ENCODE peak calls at places on chromosomes 6 and 20, in four cellular contexts. U is K562, K is HepG2, S is endothelial cell of umbilical vein. Y is an unnamed sample.

GRCh38 chr6:106097368-106098231 is 11.5 kb downstream of the PRDM1 start:
- DNase-seq in U (no peak), K (no peak), S (peak), Y (peak)

GRCh38 chr6:133863228-133863627 is 25.7 kb upstream of the TCF21 start:
- DNase-seq in U (no peak), K (no peak), S (no peak), Y (no peak)

GRCh38 chr6:4055420-4056041 is 23.4 kb downstream of the FAM217A start:
- DNase-seq in U (peak), K (peak), S (peak), Y (peak)

GRCh38 chr20:58571942-58572666 is 56.9 kb upstream of the APCDD1L start:
- DNase-seq in U (no peak), K (no peak), S (peak), Y (no peak)

GRCh38 chr20:32439132-32439829 is 81.2 kb downstream of the ASXL1 start:
- DNase-seq in U (no peak), K (no peak), S (no peak), Y (peak)

GRCh38 chr6:149939909-149940672 is 1.7 kb upstream of the ULBP2 start:
- DNase-seq in U (no peak), K (no peak), S (no peak), Y (no peak)

GRCh38 chr6:111685506-111685905 is 79.8 kb upstream of the TRAF3IP2 start:
- DNase-seq in U (no peak), K (no peak), S (peak), Y (no peak)

GRCh38 chr6:24188571-24188970 is 62.6 kb downstream of the NRSN1 start:
- DNase-seq in U (no peak), K (no peak), S (no peak), Y (no peak)

GRCh38 chr6:162377735-162378134 is 349.8 kb downstream of the PRKN start:
- DNase-seq in U (no peak), K (no peak), S (no peak), Y (no peak)

GRCh38 chr20:49270177-49270576 is 7.7 kb downstream of the ZNFX1 start:
- DNase-seq in U (no peak), K (no peak), S (no peak), Y (no peak)

GRCh38 chr6:107237992-107238660 is 122.8 kb upstream of the BEND3 start:
- DNase-seq in U (no peak), K (no peak), S (peak), Y (no peak)

GRCh38 chr20:8043687-8044278 is 24.2 kb upstream of the TMX4 start:
- DNase-seq in U (peak), K (peak), S (peak), Y (peak)

GRCh38 chr20:58978351-58979190 is 2.5 kb upstream of the NELFCD start:
- DNase-seq in U (no peak), K (no peak), S (no peak), Y (no peak)

GRCh38 chr20:4726710-4727391 is 5.1 kb downstream of the PRND start:
- DNase-seq in U (no peak), K (no peak), S (peak), Y (peak)

GRCh38 chr6:16731503-16732018 is 29.7 kb downstream of the ATXN1 start:
- DNase-seq in U (no peak), K (no peak), S (peak), Y (peak)

GRCh38 chr6:44111434-44112417 is 15.5 kb downstream of the MRPL14 start:
- DNase-seq in U (no peak), K (peak), S (no peak), Y (no peak)

GRCh38 chr6:150343434-150343833 is 25.4 kb upstream of the IYD start:
- DNase-seq in U (no peak), K (no peak), S (no peak), Y (no peak)

GRCh38 chr6:27608916-27609883 is 136.3 kb upstream of the ZNF184 start:
- DNase-seq in U (peak), K (peak), S (peak), Y (peak)
- TF ChIP-seq MYC in U (no peak), K (no peak), S (no peak), Y (no peak)

GRCh38 chr6:121516331-121516730 is 80.9 kb downstream of the GJA1 start:
- DNase-seq in U (no peak), K (no peak), S (peak), Y (no peak)
- TF ChIP-seq MAX in U (no peak), K (no peak), S (no peak), Y (no peak)

DNA sequence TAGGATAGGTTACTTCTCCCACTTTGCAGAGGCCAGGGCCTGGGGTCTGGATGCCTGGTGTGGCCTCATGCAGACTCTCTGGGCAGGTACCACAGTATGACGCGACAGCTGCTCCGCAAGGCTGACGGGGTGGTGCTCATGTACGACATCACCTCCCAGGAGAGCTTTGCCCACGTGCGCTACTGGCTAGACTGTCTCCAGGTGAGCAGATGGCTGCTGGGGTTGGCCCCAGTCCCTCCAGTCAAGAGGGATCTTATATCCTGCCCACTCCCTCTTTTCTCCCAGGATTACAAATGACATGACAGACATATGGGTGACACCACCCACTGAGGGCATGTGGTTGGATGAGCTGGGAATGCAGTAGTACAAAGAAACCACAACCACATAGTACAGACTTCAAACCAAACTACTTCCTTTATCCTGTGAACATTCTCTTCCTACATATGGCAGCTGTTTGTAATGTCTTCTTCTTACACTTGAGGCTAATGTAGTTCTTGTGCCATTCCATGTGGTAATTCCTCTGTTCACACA is 29.9 kb downstream of the RAB44 start:
- DNase-seq in U (no peak), K (no peak), S (no peak), Y (peak)
- TF ChIP-seq MYC in U (no peak), K (no peak), S (no peak), Y (no peak)

DNA sequence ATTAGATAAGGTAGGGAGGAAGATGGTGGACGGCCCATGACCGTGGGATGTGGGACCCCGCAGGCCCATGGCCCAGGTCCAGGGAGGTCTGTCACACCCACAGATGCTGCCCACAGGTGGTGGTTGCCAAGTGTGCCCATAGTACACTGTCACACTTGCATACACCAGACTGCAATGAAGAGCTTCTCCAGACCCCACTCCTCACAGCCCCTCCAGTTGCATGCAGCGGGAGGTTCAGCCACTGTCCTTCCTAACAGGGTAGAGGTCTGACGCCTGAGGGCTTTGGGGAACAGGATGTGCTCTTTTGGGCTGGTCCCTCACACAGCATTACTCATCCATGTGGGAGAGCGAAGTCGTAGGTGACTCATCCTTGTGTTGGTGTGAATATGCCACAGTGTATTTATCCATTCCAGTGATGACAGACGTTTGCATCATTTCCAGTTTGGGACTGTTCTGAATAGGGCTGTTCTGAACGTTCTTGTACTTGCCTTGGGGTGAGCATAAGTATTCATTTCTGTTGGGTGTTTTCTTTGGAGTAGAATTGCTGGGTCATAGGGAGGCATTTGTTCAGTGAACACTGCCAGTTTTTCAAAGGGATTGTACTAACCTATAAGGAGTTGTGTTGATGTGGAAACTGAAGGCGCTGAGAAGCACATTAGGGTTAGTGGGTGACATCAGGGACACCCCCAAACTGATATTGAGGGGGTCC is 10.1 kb upstream of the PYGB start:
- DNase-seq in U (peak), K (peak), S (peak), Y (peak)
- TF ChIP-seq MAX in U (peak), K (no peak), S (no peak), Y (peak)

GRCh38 chr6:34207695-34208443 is 28.8 kb upstream of the HMGA1 start:
- DNase-seq in U (no peak), K (no peak), S (no peak), Y (no peak)
- TF ChIP-seq MYC in U (no peak), K (no peak), S (no peak), Y (no peak)